ENCODE peak calls at places on chromosome 14, in five cellular contexts. M is OCI-LY7, V is BE2C, W is neural progenitor cell, E is left ventricle myocardium inferior. K is an unnamed sample.
A peak's percentile ranks its signal among the peaks of the same experiment; 100 is the strongest.

GRCh38 chr14:99257673-99258221 is 14.2 kb downstream of the BCL11B start:
- DNase-seq in M (no peak), V (no peak), W (no peak), E (no peak), K (no peak)

GRCh38 chr14:34554540-34555250 is 15.2 kb upstream of the EAPP start:
- DNase-seq in M (peak; percentile 30), V (no peak), W (no peak), E (no peak), K (no peak)

GRCh38 chr14:100143934-100144333 is 15.5 kb downstream of the DEGS2 start:
- DNase-seq in M (no peak), V (no peak), W (no peak), E (no peak), K (no peak)

GRCh38 chr14:96804821-96805374 is 7.7 kb downstream of the VRK1 start:
- DNase-seq in M (no peak), V (no peak), W (no peak), E (no peak), K (no peak)

GRCh38 chr14:56002876-56003625 is 115.2 kb upstream of the PELI2 start:
- DNase-seq in M (no peak), V (no peak), W (peak; percentile 29), E (no peak), K (no peak)

GRCh38 chr14:97077253-97077653 is 280.1 kb downstream of the VRK1 start:
- DNase-seq in M (no peak), V (peak; percentile 79), W (peak; percentile 53), E (peak; percentile 37), K (peak; percentile 13)

GRCh38 chr14:103889313-103890051 is 38.8 kb upstream of the TDRD9 start:
- DNase-seq in M (no peak), V (no peak), W (no peak), E (peak; percentile 33), K (no peak)

GRCh38 chr14:64501326-64502171 is 2.1 kb downstream of the ZBTB25 start:
- DNase-seq in M (peak; percentile 28), V (peak; percentile 78), W (no peak), E (peak; percentile 66), K (peak; percentile 88)

GRCh38 chr14:105187116-105187515 is 6.0 kb upstream of the NUDT14 start:
- DNase-seq in M (no peak), V (no peak), W (no peak), E (no peak), K (no peak)

GRCh38 chr14:92647499-92648279 is 100.7 kb downstream of the LGMN start:
- DNase-seq in M (no peak), V (no peak), W (no peak), E (no peak), K (peak; percentile 47)

GRCh38 chr14:103568952-103569351 is 6.2 kb downstream of the COA8 start:
- DNase-seq in M (no peak), V (no peak), W (no peak), E (no peak), K (no peak)

GRCh38 chr14:105064721-105065143 is 498 bp downstream of the GPR132 start:
- DNase-seq in M (no peak), V (no peak), W (peak; percentile 52), E (no peak), K (peak; percentile 51)

GRCh38 chr14:104424406-104425072 is 155.0 kb upstream of the C14orf180 start:
- DNase-seq in M (no peak), V (peak; percentile 82), W (peak; percentile 49), E (no peak), K (peak; percentile 29)

GRCh38 chr14:29645117-29645516 is 282.5 kb downstream of the PRKD1 start:
- DNase-seq in M (no peak), V (no peak), W (no peak), E (no peak), K (no peak)

GRCh38 chr14:92553456-92553855 is 39.9 kb downstream of the RIN3 start:
- DNase-seq in M (no peak), V (no peak), W (no peak), E (no peak), K (peak; percentile 68)

GRCh38 chr14:51547260-51547659 is 104.5 kb upstream of the FRMD6 start:
- DNase-seq in M (no peak), V (peak; percentile 58), W (no peak), E (no peak), K (peak; percentile 98)

GRCh38 chr14:55077691-55078151 is 26.3 kb downstream of the MAPK1IP1L start:
- DNase-seq in M (no peak), V (no peak), W (peak; percentile 48), E (no peak), K (peak; percentile 60)

GRCh38 chr14:75477881-75478280 is 44.4 kb upstream of the BATF start:
- DNase-seq in M (no peak), V (no peak), W (no peak), E (no peak), K (no peak)

GRCh38 chr14:86943391-86944365 is 1049.3 kb downstream of the GALC start:
- DNase-seq in M (no peak), V (no peak), W (no peak), E (no peak), K (no peak)

GRCh38 chr14:89616425-89617141 is 199.6 kb upstream of the FOXN3 start:
- DNase-seq in M (peak; percentile 67), V (no peak), W (no peak), E (no peak), K (no peak)

GRCh38 chr14:75917322-75918251 is 64.2 kb downstream of the TGFB3 start:
- DNase-seq in M (no peak), V (peak; percentile 81), W (peak; percentile 47), E (no peak), K (peak; percentile 32)

GRCh38 chr14:32648434-32648833 is 290.2 kb upstream of the NPAS3 start:
- DNase-seq in M (no peak), V (no peak), W (no peak), E (no peak), K (peak; percentile 46)

GRCh38 chr14:35355981-35356839 is 48.3 kb downstream of the NFKBIA start:
- DNase-seq in M (no peak), V (peak; percentile 37), W (no peak), E (no peak), K (peak; percentile 75)

GRCh38 chr14:55814064-55814463 is 234.1 kb downstream of the KTN1 start:
- DNase-seq in M (no peak), V (no peak), W (no peak), E (no peak), K (no peak)

GRCh38 chr14:101459392-101459900 is 101.8 kb upstream of the DIO3 start:
- DNase-seq in M (no peak), V (no peak), W (peak; percentile 63), E (no peak), K (no peak)

GRCh38 chr14:30995674-30996073 is 29.8 kb upstream of the AP4S1 start:
- DNase-seq in M (no peak), V (no peak), W (no peak), E (no peak), K (no peak)

GRCh38 chr14:76666746-76667145 is 94.5 kb upstream of the VASH1 start:
- DNase-seq in M (no peak), V (no peak), W (peak; percentile 78), E (no peak), K (no peak)

GRCh38 chr14:106564058-106564643 is 1037.8 kb downstream of the TMEM121 start:
- DNase-seq in M (peak; percentile 58), V (peak; percentile 73), W (peak; percentile 1), E (no peak), K (no peak)

GRCh38 chr14:92495041-92495440 is 18.5 kb upstream of the RIN3 start:
- DNase-seq in M (no peak), V (no peak), W (peak; percentile 11), E (no peak), K (no peak)

GRCh38 chr14:92867246-92867925 is 55.6 kb upstream of the CHGA start:
- DNase-seq in M (no peak), V (no peak), W (no peak), E (no peak), K (no peak)

GRCh38 chr14:101185946-101186345 is 282.4 kb upstream of the RTL1 start:
- DNase-seq in M (no peak), V (no peak), W (no peak), E (no peak), K (no peak)

DNA sequence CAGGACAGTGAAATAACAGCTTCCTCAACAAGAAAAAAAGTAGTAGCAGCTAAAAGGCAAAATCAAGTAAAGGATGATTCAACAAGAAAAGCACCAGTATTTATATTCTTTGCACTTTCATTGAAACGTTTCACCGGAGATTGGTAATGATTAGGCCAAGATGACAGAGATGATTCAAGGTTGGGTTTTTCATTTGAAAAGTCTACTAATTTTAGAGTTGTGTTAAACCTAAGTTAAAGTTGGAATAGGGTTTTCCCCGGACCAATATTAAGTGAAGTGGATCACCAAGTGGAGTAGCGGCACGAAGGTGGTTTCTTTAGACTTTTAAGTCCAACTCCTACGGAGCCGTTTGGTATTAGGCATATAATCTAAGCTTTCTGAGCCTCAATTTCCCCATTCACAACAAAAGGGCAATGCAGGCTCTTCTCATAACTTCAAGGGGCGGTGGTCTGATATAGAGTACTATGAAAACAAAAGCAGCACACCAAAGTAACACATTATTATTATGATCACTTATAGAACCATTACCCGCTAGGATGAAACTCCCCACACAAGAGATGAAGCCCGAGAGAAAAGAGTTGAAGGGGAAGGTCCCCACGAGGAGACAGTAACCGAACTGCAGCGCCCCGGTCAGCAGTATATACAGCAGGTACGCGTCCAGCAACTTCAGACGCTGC is 467 bp downstream of the DAD1 start:
- DNase-seq in M (no peak), V (no peak), W (no peak), E (no peak), K (no peak)
- H3K4me3 ChIP-seq in M (peak overlapping the region; percentile 91), V (peak overlapping the region; percentile 97), W (peak overlapping the region; percentile 82), E (peak overlapping the region; percentile 88), K (peak overlapping the region; percentile 65)

DNA sequence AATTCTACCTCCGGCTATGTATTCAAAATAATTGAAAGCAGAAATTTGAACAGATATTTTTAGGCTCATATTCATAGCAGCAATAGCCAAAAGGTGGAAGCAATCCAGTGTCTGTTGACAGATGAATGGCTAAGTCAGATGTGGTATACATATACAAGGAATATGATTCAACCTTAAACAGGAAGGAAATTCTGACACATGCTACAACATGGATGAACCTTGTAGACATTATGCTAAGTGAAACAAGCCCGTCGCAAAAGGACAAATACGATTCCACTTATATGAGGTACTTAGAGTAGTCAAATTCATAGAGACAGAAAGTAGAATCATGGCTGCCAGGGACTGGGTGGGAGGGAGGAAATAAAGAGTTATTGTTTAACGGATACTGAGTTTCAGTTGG is 331.6 kb downstream of the PCNX1 start:
- DNase-seq in M (no peak), V (no peak), W (no peak), E (no peak), K (no peak)
- H3K4me3 ChIP-seq in M (no peak overlapping the region), V (no peak overlapping the region), W (no peak overlapping the region), E (no peak overlapping the region), K (no peak overlapping the region)

GRCh38 chr14:60773558-60773957 is 39.0 kb downstream of the MNAT1 start:
- DNase-seq in M (no peak), V (no peak), W (no peak), E (no peak), K (no peak)
- H3K4me3 ChIP-seq in M (no peak overlapping the region), V (no peak overlapping the region), W (no peak overlapping the region), E (no peak overlapping the region), K (no peak overlapping the region)

GRCh38 chr14:95507174-95507573 is 9.3 kb downstream of the SYNE3 start:
- DNase-seq in M (no peak), V (peak; percentile 76), W (no peak), E (peak; percentile 64), K (peak; percentile 97)

GRCh38 chr14:95509512-95509911 is 6.9 kb downstream of the SYNE3 start:
- DNase-seq in M (no peak), V (no peak), W (no peak), E (no peak), K (no peak)

GRCh38 chr14:95508377-95508776 is 8.1 kb downstream of the SYNE3 start:
- DNase-seq in M (no peak), V (no peak), W (no peak), E (no peak), K (no peak)

GRCh38 chr14:95505030-95505589 is 11.3 kb downstream of the SYNE3 start:
- DNase-seq in M (no peak), V (no peak), W (no peak), E (no peak), K (no peak)

GRCh38 chr14:95507701-95508103 is 8.7 kb downstream of the SYNE3 start:
- DNase-seq in M (no peak), V (peak; percentile 78), W (no peak), E (no peak), K (no peak)
- H3K4me3 ChIP-seq in M (no peak overlapping the region), V (no peak overlapping the region), W (no peak overlapping the region), E (no peak overlapping the region), K (no peak overlapping the region)